ENCODE peak calls at places on chromosomes 4 and X, in ten cellular contexts. W is HL-60, B is stomach, P is GM23338, E is sigmoid colon, A is breast epithelium, I is GM12891, X is HCT116, J is prostate gland, K is GM12878. R is an unnamed sample.

GRCh38 chrX:107710617-107711391 is 64.8 kb downstream of the TSC22D3 start:
- DNase-seq in W (peak; percentile 93), B (no peak), P (peak; percentile 76), E (peak; percentile 70), A (peak; percentile 52), I (peak; percentile 30), X (peak; percentile 33), J (no peak), K (peak; percentile 87), R (peak; percentile 49)

GRCh38 chr4:7187691-7188090 is 4.6 kb upstream of the SORCS2 start:
- DNase-seq in W (no peak), B (no peak), P (no peak), E (peak; percentile 35), A (no peak), I (no peak), X (no peak), J (no peak), K (no peak), R (no peak)

GRCh38 chr4:92387459-92388069 is 83.8 kb downstream of the GRID2 start:
- DNase-seq in W (peak; percentile 14), B (no peak), P (peak; percentile 86), E (no peak), A (no peak), I (no peak), X (peak; percentile 68), J (no peak), K (peak; percentile 4), R (no peak)

GRCh38 chr4:185467101-185467500 is 4.4 kb downstream of the CCDC110 start:
- DNase-seq in W (no peak), B (no peak), P (no peak), E (no peak), A (no peak), I (no peak), X (no peak), J (no peak), K (no peak), R (no peak)

GRCh38 chrX:132491191-132491590 is 2.4 kb upstream of the MBNL3 start:
- DNase-seq in W (peak; percentile 81), B (no peak), P (peak; percentile 23), E (no peak), A (no peak), I (no peak), X (no peak), J (no peak), K (no peak), R (peak; percentile 22)

GRCh38 chrX:74924449-74925209 is 623 bp downstream of the NEXMIF start:
- DNase-seq in W (peak; percentile 29), B (peak; percentile 59), P (peak; percentile 50), E (peak; percentile 80), A (peak; percentile 21), I (peak; percentile 30), X (no peak), J (peak; percentile 46), K (no peak), R (peak; percentile 54)

GRCh38 chr4:88722828-88723227 is 25.2 kb upstream of the NAP1L5 start:
- DNase-seq in W (no peak), B (no peak), P (no peak), E (no peak), A (no peak), I (no peak), X (no peak), J (no peak), K (no peak), R (no peak)

GRCh38 chr4:54547299-54548097 is 110.3 kb upstream of the KIT start:
- DNase-seq in W (no peak), B (peak; percentile 45), P (no peak), E (no peak), A (no peak), I (no peak), X (no peak), J (no peak), K (peak; percentile 19), R (peak; percentile 38)

GRCh38 chr4:172975651-172976229 is 192.9 kb upstream of the GALNT7 start:
- DNase-seq in W (no peak), B (no peak), P (peak; percentile 59), E (no peak), A (no peak), I (no peak), X (no peak), J (no peak), K (no peak), R (no peak)

GRCh38 chr4:16860506-16860905 is 37.9 kb downstream of the LDB2 start:
- DNase-seq in W (no peak), B (no peak), P (no peak), E (no peak), A (no peak), I (no peak), X (no peak), J (no peak), K (no peak), R (no peak)

GRCh38 chr4:186703510-186703909 is 20.1 kb downstream of the FAT1 start:
- DNase-seq in W (no peak), B (no peak), P (no peak), E (no peak), A (no peak), I (no peak), X (no peak), J (no peak), K (no peak), R (no peak)

GRCh38 chr4:186702940-186703339 is 20.7 kb downstream of the FAT1 start:
- DNase-seq in W (no peak), B (no peak), P (no peak), E (no peak), A (no peak), I (no peak), X (no peak), J (no peak), K (no peak), R (no peak)

GRCh38 chr4:186701788-186702187 is 21.9 kb downstream of the FAT1 start:
- DNase-seq in W (no peak), B (no peak), P (no peak), E (no peak), A (no peak), I (no peak), X (no peak), J (no peak), K (no peak), R (no peak)

GRCh38 chr4:186701273-186701672 is 22.4 kb downstream of the FAT1 start:
- DNase-seq in W (no peak), B (no peak), P (peak; percentile 91), E (no peak), A (peak; percentile 57), I (no peak), X (no peak), J (peak; percentile 27), K (no peak), R (no peak)

DNA sequence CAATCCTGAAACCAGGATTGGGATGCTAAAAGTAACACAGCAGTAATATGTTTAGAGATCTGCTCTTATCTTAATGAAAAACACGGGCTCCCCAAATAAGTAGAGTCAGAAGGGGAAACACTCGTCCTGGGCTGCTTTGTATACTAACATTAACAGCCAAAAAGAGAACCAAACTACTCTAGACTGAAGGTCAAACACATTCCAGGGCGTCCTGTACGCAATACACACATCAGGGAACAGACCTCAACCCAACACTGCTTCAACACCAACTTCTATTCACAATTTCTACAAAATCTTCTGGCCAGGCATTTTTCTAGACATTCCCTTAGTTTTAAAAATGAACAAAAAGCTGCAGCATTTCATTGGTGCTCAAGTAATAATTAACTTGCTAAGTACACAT is 21.4 kb downstream of the FAT1 start:
- DNase-seq in W (no peak), B (no peak), P (no peak), E (no peak), A (no peak), I (no peak), X (no peak), J (no peak), K (no peak), R (no peak)
- TF ChIP-seq POLR2AphosphoS5 in W (no peak), B (no peak), P (no peak), E (no peak), A (no peak), I (no peak), X (no peak), J (no peak), K (no peak), R (no peak)

GRCh38 chrX:111095974-111096870 is at the start of gene PAK3:
- DNase-seq in W (no peak), B (peak; percentile 35), P (peak; percentile 72), E (peak; percentile 84), A (peak; percentile 35), I (no peak), X (no peak), J (no peak), K (no peak), R (peak; percentile 14)
- TF ChIP-seq POLR2AphosphoS5 in W (no peak), B (peak; percentile 46), P (no peak), E (peak; percentile 22), A (no peak), I (no peak), X (no peak), J (no peak), K (no peak), R (no peak)

GRCh38 chrX:147478899-147479298 is 432.8 kb upstream of the FMR1 start:
- DNase-seq in W (no peak), B (no peak), P (no peak), E (no peak), A (no peak), I (no peak), X (no peak), J (no peak), K (no peak), R (no peak)

DNA sequence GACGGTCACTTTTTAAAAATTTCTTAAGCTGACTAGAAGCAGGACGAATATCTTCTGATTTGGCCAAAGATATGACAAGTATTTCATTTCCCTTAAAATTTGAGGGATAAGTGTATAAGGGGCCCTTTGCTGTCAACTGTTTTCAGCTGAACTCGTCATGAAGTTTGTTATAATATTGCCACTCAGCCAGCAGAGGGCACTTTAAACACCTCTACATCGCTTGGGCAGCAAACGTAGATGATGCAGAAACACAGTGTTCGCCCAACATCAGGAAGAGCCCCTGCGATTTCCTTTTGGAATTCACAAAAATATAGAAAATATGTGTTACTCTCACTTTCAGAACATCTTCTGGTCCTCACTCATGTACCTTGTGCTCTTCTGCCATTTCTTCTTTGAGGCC is 435.7 kb upstream of the FMR1 start:
- DNase-seq in W (peak; percentile 14), B (no peak), P (peak; percentile 47), E (no peak), A (no peak), I (no peak), X (no peak), J (no peak), K (no peak), R (peak; percentile 7)
- TF ChIP-seq POLR2AphosphoS5 in W (no peak), B (no peak), P (no peak), E (no peak), A (no peak), I (no peak), X (no peak), J (no peak), K (no peak), R (no peak)

DNA sequence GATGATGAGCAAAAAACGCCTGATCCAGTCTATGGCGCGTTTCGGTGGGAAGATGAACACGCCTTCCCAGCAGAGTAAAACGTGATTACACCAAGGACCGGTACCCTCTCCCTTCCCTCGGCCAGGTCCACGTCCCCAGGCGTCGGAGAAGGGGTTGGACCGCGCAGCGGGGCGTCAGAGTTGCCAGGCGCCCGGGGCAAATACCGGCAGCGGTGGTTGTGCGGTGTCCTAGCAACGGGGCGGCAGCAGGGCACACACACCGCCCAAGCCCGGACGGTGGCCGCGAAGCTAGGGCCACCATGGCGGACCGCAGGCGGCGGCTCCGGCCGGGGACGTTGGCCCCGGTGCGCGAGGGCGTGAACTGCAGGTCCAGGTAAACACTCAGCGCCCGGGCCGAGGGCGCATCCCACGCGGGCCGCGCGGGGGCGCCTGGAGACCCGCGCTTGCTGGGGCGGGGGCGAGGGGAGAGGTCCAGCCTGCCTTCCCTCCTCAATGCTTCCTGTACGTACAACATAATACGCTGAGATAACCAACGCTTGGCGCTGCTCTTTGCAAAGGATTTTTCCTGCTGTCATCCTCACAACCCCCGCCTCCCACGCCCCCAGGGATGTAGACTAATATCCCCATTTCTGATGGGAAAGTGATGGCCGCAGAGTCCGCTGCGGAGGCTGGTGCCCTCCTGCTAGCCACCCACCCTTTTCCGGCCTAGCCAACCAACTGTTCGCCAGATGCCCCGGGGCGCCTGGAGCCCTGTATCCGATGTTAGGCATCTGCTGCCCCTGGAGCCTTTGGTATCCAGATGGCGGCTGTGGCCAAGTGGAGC is at the start of gene FAM47E:
- DNase-seq in W (peak; percentile 41), B (peak; percentile 88), P (peak; percentile 96), E (peak; percentile 88), A (peak; percentile 71), I (peak; percentile 24), X (no peak), J (peak; percentile 72), K (no peak), R (peak; percentile 86)
- TF ChIP-seq POLR2AphosphoS5 in W (no peak), B (peak; percentile 68), P (no peak), E (no peak), A (peak; percentile 21), I (no peak), X (peak; percentile 18), J (no peak), K (no peak), R (no peak)

R was measured in transverse colon.